ENCODE peak calls at places on chromosomes 2 and 18, in ten cellular contexts. D, A, R, F, H, X, Y, U, W and G are unnamed samples.

GRCh38 chr2:182618672-182619079 is 97.4 kb upstream of the DNAJC10 start:
- DNase-seq in D (no peak), A (no peak), R (no peak), F (peak; percentile 47), H (peak; percentile 58), X (no peak), Y (no peak), U (no peak), W (no peak), G (no peak)

GRCh38 chr2:11446733-11447248 is 19.2 kb downstream of the E2F6 start:
- DNase-seq in D (peak; percentile 30), A (no peak), R (peak; percentile 58), F (peak; percentile 17), H (peak; percentile 40), X (peak; percentile 84), Y (peak; percentile 80), U (peak; percentile 71), W (peak; percentile 89), G (peak; percentile 77)

GRCh38 chr2:158131919-158132566 is 30.4 kb downstream of the UPP2 start:
- DNase-seq in D (no peak), A (no peak), R (no peak), F (no peak), H (no peak), X (no peak), Y (no peak), U (no peak), W (no peak), G (no peak)

GRCh38 chr2:105789745-105790466 is 45.2 kb downstream of the NCK2 start:
- DNase-seq in D (peak; percentile 74), A (no peak), R (no peak), F (peak; percentile 69), H (peak; percentile 77), X (no peak), Y (no peak), U (peak; percentile 79), W (no peak), G (no peak)

GRCh38 chr2:75174981-75175380 is 24.3 kb downstream of the TACR1 start:
- DNase-seq in D (no peak), A (no peak), R (no peak), F (no peak), H (no peak), X (no peak), Y (no peak), U (no peak), W (no peak), G (no peak)

GRCh38 chr2:69816923-69817542 is 12.4 kb upstream of the GMCL1 start:
- DNase-seq in D (peak; percentile 89), A (peak; percentile 81), R (peak; percentile 61), F (peak; percentile 67), H (peak; percentile 76), X (peak; percentile 77), Y (peak; percentile 87), U (peak; percentile 88), W (peak; percentile 96), G (peak; percentile 97)

GRCh38 chr18:46199515-46200147 is 95.4 kb downstream of the HAUS1 start:
- DNase-seq in D (no peak), A (peak; percentile 91), R (peak; percentile 13), F (peak; percentile 62), H (peak; percentile 69), X (no peak), Y (no peak), U (peak; percentile 47), W (peak; percentile 37), G (no peak)

GRCh38 chr2:12717988-12718661 is 1.4 kb downstream of the TRIB2 start:
- DNase-seq in D (peak; percentile 34), A (peak; percentile 30), R (no peak), F (no peak), H (peak; percentile 26), X (peak; percentile 43), Y (peak; percentile 69), U (peak; percentile 63), W (peak; percentile 46), G (peak; percentile 73)

GRCh38 chr2:98868548-98869271 is 67.3 kb downstream of the CRACDL start:
- DNase-seq in D (no peak), A (peak; percentile 91), R (no peak), F (no peak), H (no peak), X (no peak), Y (no peak), U (no peak), W (no peak), G (no peak)

GRCh38 chr2:23497063-23497462 is 112.1 kb downstream of the KLHL29 start:
- DNase-seq in D (no peak), A (no peak), R (no peak), F (peak; percentile 74), H (peak; percentile 79), X (no peak), Y (no peak), U (peak; percentile 75), W (peak; percentile 46), G (no peak)

GRCh38 chr2:48131503-48132293 is 225.4 kb upstream of the FBXO11 start:
- DNase-seq in D (no peak), A (no peak), R (peak; percentile 22), F (peak; percentile 59), H (peak; percentile 65), X (no peak), Y (no peak), U (no peak), W (no peak), G (no peak)

GRCh38 chr2:133422946-133423345 is 145.3 kb downstream of the NCKAP5 start:
- DNase-seq in D (no peak), A (no peak), R (no peak), F (peak; percentile 78), H (peak; percentile 79), X (no peak), Y (no peak), U (no peak), W (no peak), G (peak; percentile 0)

DNA sequence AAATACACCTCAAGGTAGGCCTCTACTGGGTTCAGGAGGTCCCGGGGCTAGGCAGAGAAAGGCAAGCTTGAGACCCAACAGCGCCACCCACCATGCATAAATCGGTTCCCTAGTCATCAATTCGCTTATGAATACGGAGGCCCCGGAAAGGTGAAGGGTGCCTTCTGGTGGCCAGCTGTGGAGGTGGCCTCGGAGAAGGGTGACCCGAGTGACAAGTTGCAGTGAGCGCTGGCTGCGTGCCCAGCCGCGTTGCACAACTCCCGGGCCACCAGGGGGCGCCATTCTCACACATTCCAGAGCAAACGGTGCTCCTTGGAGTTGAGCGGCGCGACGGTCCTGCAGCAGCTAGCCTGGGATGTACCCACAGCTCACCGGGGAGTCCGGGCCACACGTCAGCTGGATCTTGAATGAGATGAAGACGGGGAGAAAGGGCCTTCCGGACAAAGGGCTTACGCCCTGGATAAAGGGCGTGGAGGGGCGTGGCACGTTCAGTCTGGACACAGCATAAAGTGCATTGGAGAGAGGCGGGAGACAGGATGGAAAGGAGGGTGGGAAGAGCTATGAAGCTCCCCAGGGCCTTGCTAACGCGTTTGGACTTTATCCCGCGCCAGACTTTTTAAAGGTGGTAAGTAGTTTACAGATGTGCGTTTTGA is 20.4 kb downstream of the TMSB10 start:
- DNase-seq in D (peak; percentile 95), A (peak; percentile 92), R (peak; percentile 90), F (peak; percentile 74), H (peak; percentile 83), X (peak; percentile 90), Y (peak; percentile 95), U (peak; percentile 87), W (peak; percentile 99), G (peak; percentile 99)
- H3K4me3 ChIP-seq in D (peak overlapping the region; percentile 94), A (peak overlapping the region; percentile 52), R (peak overlapping the region; percentile 41), F (peak overlapping the region; percentile 45), H (peak overlapping the region; percentile 44), X (peak overlapping the region; percentile 69), Y (peak overlapping the region; percentile 40), U (no peak overlapping the region), W (peak overlapping the region; percentile 57), G (peak overlapping the region; percentile 72)

DNA sequence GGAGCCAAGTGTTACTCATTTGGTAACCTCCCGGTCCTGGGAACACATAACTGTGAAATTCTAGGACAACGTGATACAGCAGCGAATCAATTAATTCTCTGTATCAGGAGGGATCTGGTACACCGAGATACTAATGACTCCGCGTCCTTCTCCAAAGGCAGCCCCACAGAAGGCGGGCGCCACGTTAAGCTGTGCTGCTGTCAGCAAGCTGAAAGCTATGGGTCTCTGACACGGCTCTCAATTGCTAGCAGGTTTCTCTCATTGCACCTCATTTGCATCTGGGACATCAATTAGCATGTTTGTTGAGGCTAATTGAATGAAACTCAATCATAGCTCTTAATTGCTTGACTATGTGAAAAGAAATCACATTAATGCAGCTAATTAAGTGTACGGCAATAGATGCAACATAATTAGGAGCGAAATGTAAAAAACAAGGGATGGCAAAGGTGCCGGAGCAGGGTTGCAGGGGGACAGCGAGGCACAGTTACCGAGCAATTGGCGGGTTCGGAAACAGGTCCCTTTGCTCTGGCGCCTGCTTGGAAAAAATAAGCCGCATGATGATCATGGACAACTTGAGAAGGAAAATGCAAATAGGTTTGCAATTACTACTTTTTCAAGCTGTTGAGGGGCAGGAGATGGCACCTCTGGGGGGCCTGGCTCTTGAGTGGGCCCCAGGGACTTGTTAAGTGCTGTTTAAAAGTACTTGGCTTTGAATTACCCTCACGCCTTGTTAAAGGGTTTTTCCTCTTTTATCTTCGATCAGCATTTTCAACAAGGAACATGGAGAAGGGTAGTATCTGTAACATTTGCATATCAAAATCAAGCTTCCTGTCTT is 264.2 kb downstream of the GBX2 start:
- DNase-seq in D (no peak), A (no peak), R (no peak), F (no peak), H (no peak), X (no peak), Y (peak; percentile 21), U (no peak), W (peak; percentile 26), G (no peak)
- H2AFZ ChIP-seq in D (no peak overlapping the region), A (no peak overlapping the region), R (no peak overlapping the region), F (no peak overlapping the region), H (no peak overlapping the region), X (no peak overlapping the region), Y (no peak overlapping the region), U (no peak overlapping the region), W (no peak overlapping the region), G (no peak overlapping the region)

GRCh38 chr2:6927186-6927585 is 10.0 kb downstream of the RNF144A start:
- DNase-seq in D (no peak), A (no peak), R (peak; percentile 17), F (no peak), H (no peak), X (no peak), Y (no peak), U (no peak), W (no peak), G (no peak)
- H3K4me1 ChIP-seq in D (no peaks in the 10 kb centered on the region), A (no peaks in the 10 kb centered on the region), R (no peaks in the 10 kb centered on the region), F (peaks cover 5% of the 10 kb centered on the region), H (no peaks in the 10 kb centered on the region), X (peaks cover 3% of the 10 kb centered on the region), Y (no peaks in the 10 kb centered on the region), U (no peaks in the 10 kb centered on the region), W (peaks cover 7% of the 10 kb centered on the region), G (no peaks in the 10 kb centered on the region)

DNA sequence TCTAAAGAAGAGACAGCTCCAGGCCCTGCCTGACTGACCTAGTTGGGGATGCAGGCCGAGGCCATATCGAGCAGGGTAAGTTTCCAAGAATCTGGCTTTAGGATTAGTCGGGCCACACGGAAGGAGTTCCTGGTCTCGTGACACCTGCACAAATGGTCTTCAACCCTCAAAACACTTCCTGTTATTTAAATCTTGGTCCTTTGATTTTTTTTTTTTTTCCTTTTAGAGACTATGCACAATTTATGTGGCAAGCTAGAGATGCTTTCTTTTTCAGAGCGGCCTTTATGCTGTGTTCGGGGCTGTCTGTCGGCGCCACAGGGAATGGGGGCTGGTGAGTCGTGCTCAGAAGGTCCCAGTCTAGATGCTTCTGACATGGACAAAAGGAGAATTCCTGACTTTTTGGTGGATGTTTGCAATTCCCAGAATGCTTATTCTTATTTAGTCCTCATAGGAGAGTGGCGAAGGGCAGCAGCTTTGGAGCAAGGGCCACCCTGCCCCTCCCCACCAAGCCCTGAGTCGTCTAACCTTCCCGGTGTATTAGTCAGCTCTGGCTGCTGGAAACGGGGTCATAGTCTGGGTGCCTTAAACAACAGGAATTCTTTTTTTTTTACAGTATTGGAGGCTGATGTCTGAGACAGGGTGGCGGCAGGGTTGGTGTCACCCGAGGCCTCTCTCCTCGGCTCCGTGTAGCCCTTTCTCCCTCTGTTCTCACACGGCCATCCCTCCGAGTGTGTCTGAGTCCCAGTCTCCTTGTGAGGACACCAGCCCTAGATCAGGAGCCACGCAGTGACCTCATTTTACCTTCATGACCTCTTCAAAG is 27.4 kb downstream of the HPCAL1 start:
- DNase-seq in D (no peak), A (no peak), R (no peak), F (peak; percentile 80), H (peak; percentile 87), X (no peak), Y (no peak), U (peak; percentile 83), W (peak; percentile 9), G (no peak)
- H3K4me3 ChIP-seq in D (no peak overlapping the region), A (no peak overlapping the region), R (no peak overlapping the region), F (peak overlapping the region; percentile 8), H (no peak overlapping the region), X (no peak overlapping the region), Y (no peak overlapping the region), U (no peak overlapping the region), W (no peak overlapping the region), G (no peak overlapping the region)